ENCODE peak calls at places on chromosomes 4 and X, in four cellular contexts. H is heart right ventricle, T is B cell, M is tibial artery. B is an unnamed sample.

GRCh38 chr4:29553842-29554241 is 1166.3 kb upstream of the PCDH7 start:
- DNase-seq in H (no peak), T (no peak), M (no peak), B (no peak)

GRCh38 chrX:153780678-153781427 is at the start of gene SRPK3:
- DNase-seq in H (no peak), T (no peak), M (no peak), B (no peak)

GRCh38 chr4:6916587-6917444 is 7.2 kb downstream of the TBC1D14 start:
- DNase-seq in H (no peak), T (no peak), M (no peak), B (no peak)

GRCh38 chrX:47448165-47448806 is 34.7 kb downstream of the ZNF41 start:
- DNase-seq in H (no peak), T (no peak), M (no peak), B (no peak)

GRCh38 chr4:83231620-83232056 is 53.0 kb downstream of the COQ2 start:
- DNase-seq in H (no peak), T (no peak), M (no peak), B (no peak)

GRCh38 chr4:25356068-25356467 is 21.0 kb upstream of the ANAPC4 start:
- DNase-seq in H (no peak), T (no peak), M (no peak), B (no peak)

GRCh38 chr4:173014113-173014558 is 154.5 kb upstream of the GALNT7 start:
- DNase-seq in H (peak; percentile 13), T (no peak), M (no peak), B (no peak)

GRCh38 chrX:40109288-40110008 is 11.7 kb upstream of the BCOR start:
- DNase-seq in H (peak; percentile 59), T (no peak), M (no peak), B (no peak)

GRCh38 chr4:38091636-38092035 is 131.4 kb downstream of the PTTG2 start:
- DNase-seq in H (no peak), T (no peak), M (no peak), B (no peak)

GRCh38 chr4:4859010-4859798 is at the start of gene MSX1:
- DNase-seq in H (peak; percentile 90), T (no peak), M (peak; percentile 87), B (peak; percentile 89)

GRCh38 chr4:113447695-113448265 is 313.8 kb downstream of the CAMK2D start:
- DNase-seq in H (no peak), T (no peak), M (no peak), B (no peak)

GRCh38 chr4:54165438-54165837 is 63.7 kb upstream of the PDGFRA start:
- DNase-seq in H (no peak), T (no peak), M (no peak), B (no peak)
- TF ChIP-seq CTCF in H (no peak), T (no peak), M (no peak), B (no peak)

GRCh38 chrX:10014462-10015373 is 47.6 kb downstream of the CLDN34 start:
- DNase-seq in H (peak; percentile 87), T (peak; percentile 65), M (peak; percentile 85), B (peak; percentile 87)

GRCh38 chrX:10017866-10018265 is 50.7 kb downstream of the CLDN34 start:
- DNase-seq in H (no peak), T (no peak), M (no peak), B (no peak)

GRCh38 chrX:10012776-10013175 is 45.6 kb downstream of the CLDN34 start:
- DNase-seq in H (no peak), T (no peak), M (no peak), B (no peak)

GRCh38 chrX:10016516-10017132 is 49.5 kb downstream of the CLDN34 start:
- DNase-seq in H (no peak), T (no peak), M (no peak), B (no peak)

DNA sequence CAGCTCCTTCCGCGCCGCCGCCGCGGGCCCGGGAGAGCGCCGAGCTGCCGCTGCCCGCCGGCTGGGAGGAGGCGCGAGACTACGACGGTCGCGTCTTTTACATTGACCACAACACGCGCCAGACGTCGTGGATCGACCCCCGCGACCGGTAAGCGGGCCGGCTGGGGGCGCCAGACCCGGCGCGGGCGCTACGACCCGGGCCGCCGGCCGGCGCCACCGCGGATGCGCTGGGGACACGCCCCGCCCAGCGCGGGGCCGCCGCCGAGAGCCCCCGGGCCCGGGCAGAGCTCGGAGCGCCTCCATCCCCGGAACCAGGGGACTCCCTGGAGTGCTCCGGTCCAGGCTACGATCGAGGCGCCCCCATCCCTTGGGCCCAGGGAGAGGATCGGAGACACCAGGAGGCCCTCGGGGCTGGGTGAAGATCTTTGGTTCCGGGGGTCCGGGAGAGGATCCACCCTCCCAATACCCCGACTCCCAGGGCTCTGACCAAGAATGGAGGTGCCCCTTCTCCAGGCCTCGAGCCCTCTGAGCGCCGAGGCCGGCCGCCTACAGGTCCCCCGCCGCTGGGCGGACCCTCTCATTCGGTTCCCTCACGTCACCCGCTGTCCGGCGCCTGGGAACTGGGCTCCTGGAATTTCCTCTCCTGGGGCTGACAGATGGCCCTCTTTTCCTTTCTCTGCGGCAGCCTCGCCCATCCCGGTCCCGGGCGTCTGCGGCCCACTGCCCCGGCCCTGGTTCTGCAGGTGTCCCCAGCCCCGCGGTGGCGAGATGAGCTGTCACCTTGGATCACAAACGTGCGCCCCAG is 48.8 kb downstream of the CLDN34 start:
- DNase-seq in H (peak; percentile 64), T (peak; percentile 39), M (no peak), B (peak; percentile 39)
- TF ChIP-seq CTCF in H (no peak), T (no peak), M (no peak), B (no peak)

GRCh38 chr4:142282870-142283431 is 563.1 kb downstream of the INPP4B start:
- DNase-seq in H (no peak), T (no peak), M (no peak), B (no peak)
- TF ChIP-seq CTCF in H (peak; percentile 42), T (no peak), M (peak; percentile 26), B (peak; percentile 15)

GRCh38 chrX:68916891-68917290 is 88.1 kb downstream of the EFNB1 start:
- DNase-seq in H (no peak), T (no peak), M (no peak), B (no peak)

GRCh38 chrX:68919707-68920106 is 90.9 kb downstream of the EFNB1 start:
- DNase-seq in H (no peak), T (no peak), M (no peak), B (no peak)

GRCh38 chrX:68920541-68920940 is 91.7 kb downstream of the EFNB1 start:
- DNase-seq in H (peak; percentile 29), T (no peak), M (no peak), B (no peak)

GRCh38 chrX:68917799-68918198 is 89.0 kb downstream of the EFNB1 start:
- DNase-seq in H (no peak), T (no peak), M (no peak), B (no peak)

GRCh38 chrX:68918202-68918601 is 89.4 kb downstream of the EFNB1 start:
- DNase-seq in H (no peak), T (no peak), M (no peak), B (no peak)
- TF ChIP-seq CTCF in H (no peak), T (no peak), M (no peak), B (no peak)

GRCh38 chrX:41369152-41369551 is 35.2 kb downstream of the DDX3X start:
- DNase-seq in H (no peak), T (no peak), M (no peak), B (no peak)
- TF ChIP-seq CTCF in H (no peak), T (no peak), M (no peak), B (no peak)